ENCODE peak calls at places on chromosomes 16 and 17, in eight cellular contexts. K, W, D, Y, M, G, H and V are unnamed samples.

GRCh38 chr16:3058173-3059030 is 7.0 kb upstream of the IL32 start:
- DNase-seq in K (no peak), W (peak; percentile 53), D (peak; percentile 54), Y (peak; percentile 77), M (peak; percentile 73), G (peak; percentile 36), H (peak; percentile 75), V (no peak)

GRCh38 chr16:56936491-56936890 is 4.5 kb downstream of the HERPUD1 start:
- DNase-seq in K (no peak), W (no peak), D (no peak), Y (no peak), M (no peak), G (peak; percentile 50), H (no peak), V (no peak)

GRCh38 chr16:35752773-35753558 is 2293.6 kb downstream of the TP53TG3F start:
- DNase-seq in K (no peak), W (no peak), D (no peak), Y (peak; percentile 30), M (no peak), G (no peak), H (peak; percentile 43), V (no peak)

GRCh38 chr17:37478187-37478586 is 11.5 kb upstream of the DUSP14 start:
- DNase-seq in K (no peak), W (peak; percentile 19), D (no peak), Y (no peak), M (no peak), G (peak; percentile 90), H (no peak), V (no peak)

GRCh38 chr16:84292032-84292431 is 2.6 kb upstream of the WFDC1 start:
- DNase-seq in K (no peak), W (no peak), D (no peak), Y (no peak), M (no peak), G (peak; percentile 55), H (no peak), V (peak; percentile 29)

GRCh38 chr16:84281077-84281476 is 13.6 kb upstream of the WFDC1 start:
- DNase-seq in K (no peak), W (no peak), D (no peak), Y (no peak), M (no peak), G (no peak), H (no peak), V (no peak)

GRCh38 chr17:48995871-48996695 is 1.1 kb upstream of the IGF2BP1 start:
- DNase-seq in K (no peak), W (no peak), D (no peak), Y (no peak), M (no peak), G (peak; percentile 47), H (no peak), V (peak; percentile 89)

GRCh38 chr17:81418710-81419332 is 23.6 kb downstream of the BAHCC1 start:
- DNase-seq in K (no peak), W (no peak), D (no peak), Y (no peak), M (no peak), G (peak; percentile 59), H (no peak), V (no peak)

GRCh38 chr16:74601131-74601871 is 5.6 kb downstream of the GLG1 start:
- DNase-seq in K (no peak), W (no peak), D (no peak), Y (no peak), M (peak; percentile 49), G (no peak), H (no peak), V (no peak)

GRCh38 chr17:62140376-62140775 is 75.3 kb upstream of the MED13 start:
- DNase-seq in K (no peak), W (no peak), D (no peak), Y (no peak), M (no peak), G (no peak), H (no peak), V (no peak)

GRCh38 chr16:17107450-17107849 is 363.3 kb downstream of the XYLT1 start:
- DNase-seq in K (no peak), W (no peak), D (no peak), Y (no peak), M (no peak), G (no peak), H (peak; percentile 33), V (no peak)

GRCh38 chr17:6661464-6661848 is 9.9 kb downstream of the C17orf100 start:
- DNase-seq in K (no peak), W (no peak), D (no peak), Y (no peak), M (no peak), G (no peak), H (no peak), V (no peak)

GRCh38 chr16:69064789-69065313 is 40.6 kb upstream of the HAS3 start:
- DNase-seq in K (no peak), W (peak; percentile 77), D (no peak), Y (no peak), M (no peak), G (peak; percentile 20), H (no peak), V (peak; percentile 1)

GRCh38 chr16:28946681-28947080 is 4.1 kb upstream of the NFATC2IP start:
- DNase-seq in K (no peak), W (no peak), D (no peak), Y (no peak), M (no peak), G (no peak), H (no peak), V (no peak)
- H3K4me1 ChIP-seq in K (peaks cover 13% of the 10 kb centered on the region), W (peaks cover 8% of the 10 kb centered on the region), D (peaks cover 5% of the 10 kb centered on the region), Y (peaks cover 12% of the 10 kb centered on the region), M (peaks cover 22% of the 10 kb centered on the region), G (no peaks in the 10 kb centered on the region), H (peaks cover 3% of the 10 kb centered on the region), V (no peaks in the 10 kb centered on the region)

DNA sequence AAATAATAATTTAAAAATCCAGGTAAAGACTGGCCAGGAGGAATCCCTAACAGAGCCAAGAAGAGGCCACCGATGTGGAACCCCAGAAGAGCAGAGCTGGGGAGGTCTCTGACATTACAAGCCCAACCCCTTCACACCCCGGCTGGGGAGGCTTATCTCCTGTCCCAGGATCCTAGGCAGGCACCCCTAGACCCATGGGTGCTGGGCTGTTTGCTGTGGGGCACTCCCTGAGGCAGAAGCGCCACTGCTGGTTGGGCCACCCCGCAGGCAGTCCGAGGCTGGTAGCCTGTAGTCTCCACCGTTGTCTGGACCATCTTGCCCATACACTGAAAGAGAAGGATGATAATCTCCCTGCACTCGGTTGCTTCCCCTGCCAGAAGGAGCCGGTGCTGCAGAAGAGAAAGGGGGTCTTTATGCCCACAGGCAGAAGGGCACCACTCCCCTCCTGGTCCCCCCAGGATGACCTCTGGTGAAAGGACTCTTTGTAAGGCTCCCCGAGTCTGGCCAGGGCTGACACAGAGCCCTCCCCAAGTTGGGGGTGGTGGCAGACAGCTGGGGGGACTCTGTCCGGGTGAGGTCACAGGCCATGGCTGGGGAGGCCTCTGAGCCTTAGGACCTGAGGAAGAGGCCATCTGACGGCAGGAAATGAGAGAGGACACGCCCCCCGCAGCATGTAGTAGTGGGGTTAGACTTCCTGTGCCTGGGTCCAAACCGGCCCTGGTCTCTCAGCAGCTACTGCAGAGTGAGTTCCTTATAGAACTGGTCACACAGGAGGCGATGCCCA is 34.2 kb downstream of the CFAP20 start:
- DNase-seq in K (no peak), W (no peak), D (no peak), Y (no peak), M (no peak), G (no peak), H (no peak), V (no peak)
- H3K4me1 ChIP-seq in K (peaks cover 9% of the 10 kb centered on the region), W (peaks cover 5% of the 10 kb centered on the region), D (no peaks in the 10 kb centered on the region), Y (peaks cover 8% of the 10 kb centered on the region), M (no peaks in the 10 kb centered on the region), G (peaks cover 10% of the 10 kb centered on the region), H (no peaks in the 10 kb centered on the region), V (peaks cover 15% of the 10 kb centered on the region)

GRCh38 chr17:44360144-44360533 is 3.5 kb downstream of the FAM171A2 start:
- DNase-seq in K (no peak), W (no peak), D (no peak), Y (no peak), M (no peak), G (peak; percentile 22), H (no peak), V (no peak)

GRCh38 chr17:44358066-44358465 is 5.6 kb downstream of the FAM171A2 start:
- DNase-seq in K (no peak), W (no peak), D (no peak), Y (no peak), M (no peak), G (no peak), H (no peak), V (no peak)

GRCh38 chr17:44359458-44360143 is 4.1 kb downstream of the FAM171A2 start:
- DNase-seq in K (no peak), W (no peak), D (no peak), Y (no peak), M (no peak), G (no peak), H (no peak), V (no peak)

GRCh38 chr17:44360826-44361225 is 2.8 kb downstream of the FAM171A2 start:
- DNase-seq in K (no peak), W (peak; percentile 53), D (no peak), Y (no peak), M (no peak), G (peak; percentile 80), H (no peak), V (peak; percentile 65)

DNA sequence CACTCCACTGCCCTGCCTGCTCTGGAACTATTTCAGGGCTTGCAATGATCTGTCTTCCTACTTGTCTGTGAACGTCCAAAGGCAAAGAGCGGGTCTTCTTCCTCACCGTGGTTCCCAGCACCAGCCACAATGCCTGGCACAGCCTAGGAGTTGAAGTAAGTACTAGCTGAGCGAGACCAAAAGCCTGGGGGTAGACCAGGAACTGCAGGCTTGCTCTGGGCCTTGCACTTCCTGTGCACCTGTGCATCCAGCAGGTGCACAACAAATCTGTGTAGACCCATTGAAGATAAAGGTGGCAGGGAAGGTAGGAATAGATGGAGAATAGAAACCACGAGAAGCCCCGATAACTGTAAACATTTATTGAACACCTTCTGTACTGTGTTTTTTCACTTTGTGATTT is 4.7 kb downstream of the FAM171A2 start:
- DNase-seq in K (no peak), W (no peak), D (peak; percentile 71), Y (no peak), M (no peak), G (no peak), H (no peak), V (no peak)
- H3K4me1 ChIP-seq in K (no peaks in the 10 kb centered on the region), W (peaks cover 22% of the 10 kb centered on the region), D (peaks cover 11% of the 10 kb centered on the region), Y (peaks cover 14% of the 10 kb centered on the region), M (peaks cover 11% of the 10 kb centered on the region), G (peaks cover 9% of the 10 kb centered on the region), H (peaks cover 2% of the 10 kb centered on the region), V (peaks cover 22% of the 10 kb centered on the region)

DNA sequence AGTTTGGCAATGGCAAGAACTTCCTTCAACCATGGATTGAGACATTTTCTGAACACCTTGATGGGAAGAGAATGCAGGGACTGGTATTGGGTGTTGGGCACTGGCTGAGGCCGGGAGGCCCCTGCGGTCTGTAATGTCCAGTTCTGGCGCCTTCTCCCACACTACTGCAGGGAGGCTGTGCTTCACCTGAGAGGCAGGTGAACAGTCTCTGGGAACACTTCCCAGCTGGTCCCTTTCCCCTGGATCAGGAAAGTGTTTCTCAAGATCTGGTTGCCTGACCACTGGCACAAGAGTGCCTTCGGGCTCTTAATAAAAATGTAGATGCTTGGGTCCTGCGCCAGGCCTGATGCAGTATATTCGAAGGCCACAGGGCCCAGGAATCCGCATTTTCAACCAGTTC is 28.5 kb upstream of the NAT9 start:
- DNase-seq in K (no peak), W (no peak), D (no peak), Y (no peak), M (no peak), G (no peak), H (no peak), V (no peak)
- H3K4me1 ChIP-seq in K (no peaks in the 10 kb centered on the region), W (peaks cover 33% of the 10 kb centered on the region), D (no peaks in the 10 kb centered on the region), Y (peaks cover 6% of the 10 kb centered on the region), M (no peaks in the 10 kb centered on the region), G (no peaks in the 10 kb centered on the region), H (no peaks in the 10 kb centered on the region), V (no peaks in the 10 kb centered on the region)